ENCODE peak calls at places on chromosomes 16 and 17, in four cellular contexts. A is stimulated activated CD8-positive, alpha-beta memory T cell treated with anti-CD3 and anti-CD28 coated beads, Interleukin-12 subunit alpha, Interleukin-12 subunit beta, amount 100 ng/mL, for 1 hour; S is NCI-H1930; Q is cortex of kidney. C is an unnamed sample.

GRCh38 chr17:57867126-57867525 is 17.3 kb upstream of the MRPS23 start:
- DNase-seq in A (no peak), S (no peak), Q (no peak), C (no peak)

GRCh38 chr17:44787271-44787940 is 28.6 kb downstream of the ADAM11 start:
- DNase-seq in A (no peak), S (no peak), Q (no peak), C (no peak)

GRCh38 chr16:74813109-74813641 is 38.6 kb upstream of the FA2H start:
- DNase-seq in A (peak), S (peak), Q (no peak), C (peak)

GRCh38 chr17:76414334-76415295 is 30.2 kb downstream of the SPHK1 start:
- DNase-seq in A (no peak), S (no peak), Q (no peak), C (no peak)

GRCh38 chr16:24609740-24610420 is 70.5 kb downstream of the RBBP6 start:
- DNase-seq in A (no peak), S (no peak), Q (no peak), C (peak)

GRCh38 chr17:65564793-65565192 is 3.3 kb upstream of the AXIN2 start:
- DNase-seq in A (no peak), S (no peak), Q (no peak), C (peak)

GRCh38 chr16:67394271-67395104 is 1.2 kb upstream of the TPPP3 start:
- DNase-seq in A (no peak), S (no peak), Q (no peak), C (no peak)

GRCh38 chr16:75011634-75012307 is 12.9 kb downstream of the ZNRF1 start:
- DNase-seq in A (no peak), S (no peak), Q (no peak), C (no peak)

GRCh38 chr16:6250516-6250915 is 1082.1 kb upstream of the RBFOX1 start:
- DNase-seq in A (no peak), S (no peak), Q (no peak), C (no peak)

GRCh38 chr17:42027961-42028790 is 8.3 kb downstream of the NKIRAS2 start:
- DNase-seq in A (no peak), S (no peak), Q (no peak), C (no peak)

GRCh38 chr17:36544049-36544319 is 735 bp upstream of the GGNBP2 start:
- DNase-seq in A (peak), S (peak), Q (no peak), C (no peak)

GRCh38 chr17:2250140-2251095 is 53.2 kb downstream of the SMG6 start:
- DNase-seq in A (peak), S (no peak), Q (no peak), C (no peak)

GRCh38 chr17:46194393-46195216 is 1.4 kb upstream of the KANSL1 start:
- DNase-seq in A (peak), S (no peak), Q (no peak), C (peak)

GRCh38 chr16:15961557-15962205 is 12.3 kb downstream of the ABCC1 start:
- DNase-seq in A (no peak), S (no peak), Q (no peak), C (no peak)

GRCh38 chr17:30716461-30717289 is 107.8 kb downstream of the CRLF3 start:
- DNase-seq in A (no peak), S (no peak), Q (no peak), C (no peak)

GRCh38 chr17:8618825-8619224 is 11.7 kb downstream of the MYH10 start:
- DNase-seq in A (no peak), S (no peak), Q (no peak), C (no peak)

GRCh38 chr17:51500454-51500853 is 240.1 kb downstream of the UTP18 start:
- DNase-seq in A (no peak), S (no peak), Q (no peak), C (no peak)

GRCh38 chr16:57084257-57084770 is 8.1 kb upstream of the CPNE2 start:
- DNase-seq in A (peak), S (peak), Q (no peak), C (no peak)

GRCh38 chr16:58459344-58460218 is 40.4 kb upstream of the NDRG4 start:
- DNase-seq in A (no peak), S (no peak), Q (no peak), C (no peak)

GRCh38 chr16:13633381-13633861 is 286.5 kb upstream of the ERCC4 start:
- DNase-seq in A (no peak), S (no peak), Q (no peak), C (no peak)

GRCh38 chr16:441447-441846 is 16.0 kb downstream of the RAB11FIP3 start:
- DNase-seq in A (no peak), S (no peak), Q (no peak), C (no peak)

GRCh38 chr16:63922563-63922962 is 1199.3 kb downstream of the CDH11 start:
- DNase-seq in A (no peak), S (no peak), Q (no peak), C (no peak)

GRCh38 chr17:78600181-78600651 is 23.0 kb upstream of the DNAH17 start:
- DNase-seq in A (no peak), S (no peak), Q (no peak), C (no peak)

GRCh38 chr16:12833939-12834338 is 30.3 kb upstream of the CPPED1 start:
- DNase-seq in A (no peak), S (no peak), Q (no peak), C (no peak)

GRCh38 chr16:11203111-11203623 is 52.8 kb downstream of the SOCS1 start:
- DNase-seq in A (no peak), S (no peak), Q (no peak), C (no peak)

GRCh38 chr17:30244853-30245385 is 9.4 kb upstream of the SLC6A4 start:
- DNase-seq in A (no peak), S (no peak), Q (no peak), C (no peak)

GRCh38 chr17:73232587-73233373 is 28.9 kb downstream of the CPSF4L start:
- DNase-seq in A (no peak), S (no peak), Q (no peak), C (no peak)

GRCh38 chr16:14501331-14502255 is 128.5 kb downstream of the PARN start:
- DNase-seq in A (no peak), S (no peak), Q (no peak), C (no peak)

C was measured in NCI-H748 treated with DMSO at 0.1 percent for 48 hours.